ENCODE peak calls at places on chromosomes 11 and 22, in ten cellular contexts. One of them, this sample, is unnamed.

GRCh38 chr22:36144886-36145541 is 15.5 kb downstream of the APOL3 start:
- DNase-seq in AG04450: peak
- DNase-seq in HCT116: peak
- DNase-seq in keratinocyte: no peak
- DNase-seq in CD4-positive, alpha-beta T cell: no peak
- DNase-seq in OCI-LY7: peak
- DNase-seq in activated B cell treated with CpG ODN at 0.5 μM for 24 hours: no peak
- DNase-seq in heart right ventricle: peak
- DNase-seq in RWPE1: peak
- DNase-seq in psoas muscle: peak
- DNase-seq in this sample: peak

GRCh38 chr11:32385998-32386397 is 49.3 kb downstream of the WT1 start:
- DNase-seq in activated B cell treated with CpG ODN at 0.5 μM for 24 hours: no peak
- DNase-seq in AG04450: no peak
- DNase-seq in psoas muscle: no peak
- DNase-seq in HCT116: peak
- DNase-seq in CD4-positive, alpha-beta T cell: no peak
- DNase-seq in keratinocyte: no peak
- DNase-seq in RWPE1: peak
- DNase-seq in heart right ventricle: peak
- DNase-seq in OCI-LY7: no peak
- DNase-seq in this sample: no peak

GRCh38 chr11:19828382-19829108 is 115.9 kb downstream of the NAV2 start:
- DNase-seq in RWPE1: no peak
- DNase-seq in psoas muscle: no peak
- DNase-seq in AG04450: no peak
- DNase-seq in CD4-positive, alpha-beta T cell: no peak
- DNase-seq in keratinocyte: no peak
- DNase-seq in heart right ventricle: no peak
- DNase-seq in OCI-LY7: peak
- DNase-seq in HCT116: no peak
- DNase-seq in activated B cell treated with CpG ODN at 0.5 μM for 24 hours: no peak
- DNase-seq in this sample: no peak

GRCh38 chr11:118145285-118146227 is 7.1 kb downstream of the SCN4B start:
- DNase-seq in OCI-LY7: peak
- DNase-seq in CD4-positive, alpha-beta T cell: peak
- DNase-seq in AG04450: no peak
- DNase-seq in psoas muscle: peak
- DNase-seq in heart right ventricle: peak
- DNase-seq in HCT116: peak
- DNase-seq in activated B cell treated with CpG ODN at 0.5 μM for 24 hours: peak
- DNase-seq in RWPE1: peak
- DNase-seq in keratinocyte: peak
- DNase-seq in this sample: peak

GRCh38 chr22:21446827-21447690 is 20.1 kb upstream of the TMEM191C start:
- DNase-seq in CD4-positive, alpha-beta T cell: no peak
- DNase-seq in heart right ventricle: peak
- DNase-seq in HCT116: no peak
- DNase-seq in keratinocyte: no peak
- DNase-seq in activated B cell treated with CpG ODN at 0.5 μM for 24 hours: no peak
- DNase-seq in psoas muscle: peak
- DNase-seq in AG04450: no peak
- DNase-seq in OCI-LY7: no peak
- DNase-seq in RWPE1: no peak
- DNase-seq in this sample: no peak

GRCh38 chr11:46392421-46393230 is 1.1 kb upstream of the CHRM4 start:
- DNase-seq in keratinocyte: peak
- DNase-seq in OCI-LY7: peak
- DNase-seq in heart right ventricle: peak
- DNase-seq in RWPE1: peak
- DNase-seq in HCT116: no peak
- DNase-seq in psoas muscle: peak
- DNase-seq in activated B cell treated with CpG ODN at 0.5 μM for 24 hours: peak
- DNase-seq in CD4-positive, alpha-beta T cell: peak
- DNase-seq in AG04450: peak
- DNase-seq in this sample: peak

GRCh38 chr11:27396259-27396839 is 33.3 kb upstream of the CCDC34 start:
- DNase-seq in psoas muscle: no peak
- DNase-seq in CD4-positive, alpha-beta T cell: no peak
- DNase-seq in heart right ventricle: no peak
- DNase-seq in HCT116: no peak
- DNase-seq in AG04450: no peak
- DNase-seq in OCI-LY7: no peak
- DNase-seq in keratinocyte: no peak
- DNase-seq in RWPE1: no peak
- DNase-seq in activated B cell treated with CpG ODN at 0.5 μM for 24 hours: no peak
- DNase-seq in this sample: no peak

GRCh38 chr11:48141475-48142100 is 75.0 kb upstream of the OR4B1 start:
- DNase-seq in heart right ventricle: no peak
- DNase-seq in OCI-LY7: no peak
- DNase-seq in AG04450: no peak
- DNase-seq in CD4-positive, alpha-beta T cell: no peak
- DNase-seq in psoas muscle: peak
- DNase-seq in keratinocyte: no peak
- DNase-seq in activated B cell treated with CpG ODN at 0.5 μM for 24 hours: no peak
- DNase-seq in RWPE1: no peak
- DNase-seq in HCT116: no peak
- DNase-seq in this sample: no peak

GRCh38 chr11:17812286-17813187 is 78.0 kb downstream of the KCNC1 start:
- DNase-seq in keratinocyte: no peak
- DNase-seq in RWPE1: no peak
- DNase-seq in HCT116: no peak
- DNase-seq in heart right ventricle: no peak
- DNase-seq in CD4-positive, alpha-beta T cell: no peak
- DNase-seq in activated B cell treated with CpG ODN at 0.5 μM for 24 hours: no peak
- DNase-seq in psoas muscle: no peak
- DNase-seq in OCI-LY7: no peak
- DNase-seq in AG04450: no peak
- DNase-seq in this sample: no peak

DNA sequence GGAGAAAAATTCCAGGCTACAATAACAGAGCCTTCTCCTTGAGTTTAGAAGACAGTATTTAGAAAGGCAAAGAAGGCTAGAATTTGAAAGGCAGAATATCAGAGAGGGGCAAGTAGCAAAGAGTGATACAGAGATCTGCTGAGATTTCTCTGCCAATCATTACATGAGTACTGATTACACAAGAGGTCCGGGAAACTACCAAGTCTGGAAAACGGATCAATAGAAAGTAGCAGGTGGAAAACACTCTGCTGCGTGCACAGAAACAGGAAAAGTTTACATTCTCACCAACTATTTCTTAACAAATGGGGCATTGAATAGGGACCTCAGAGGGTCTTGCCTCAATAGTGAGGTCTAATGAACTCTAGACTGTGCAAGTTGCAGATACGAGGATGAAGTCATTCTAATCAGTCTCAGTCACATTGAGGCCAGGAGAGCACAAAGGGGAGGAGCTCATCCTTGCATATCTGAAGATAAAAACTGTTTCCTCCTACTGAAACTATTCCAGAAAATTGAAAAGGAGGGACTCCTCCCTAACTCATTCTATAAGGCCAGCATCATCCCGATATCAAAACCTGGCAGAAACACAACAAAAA is 1099.2 kb downstream of the LRRC4C start:
- DNase-seq in activated B cell treated with CpG ODN at 0.5 μM for 24 hours: no peak
- DNase-seq in RWPE1: no peak
- DNase-seq in AG04450: no peak
- DNase-seq in CD4-positive, alpha-beta T cell: no peak
- DNase-seq in heart right ventricle: no peak
- DNase-seq in keratinocyte: no peak
- DNase-seq in OCI-LY7: no peak
- DNase-seq in HCT116: no peak
- DNase-seq in psoas muscle: no peak
- DNase-seq in this sample: no peak
- TF ChIP-seq CTCF in activated B cell treated with CpG ODN at 0.5 μM for 24 hours: no peak
- TF ChIP-seq CTCF in RWPE1: no peak
- TF ChIP-seq CTCF in AG04450: no peak
- TF ChIP-seq CTCF in CD4-positive, alpha-beta T cell: no peak
- TF ChIP-seq CTCF in heart right ventricle: no peak
- TF ChIP-seq CTCF in keratinocyte: no peak
- TF ChIP-seq CTCF in OCI-LY7: no peak
- TF ChIP-seq CTCF in HCT116: no peak
- TF ChIP-seq CTCF in psoas muscle: no peak
- TF ChIP-seq CTCF in this sample: no peak

GRCh38 chr11:3169235-3169951 is 4.3 kb upstream of the OSBPL5 start:
- DNase-seq in CD4-positive, alpha-beta T cell: no peak
- DNase-seq in heart right ventricle: peak
- DNase-seq in activated B cell treated with CpG ODN at 0.5 μM for 24 hours: no peak
- DNase-seq in AG04450: no peak
- DNase-seq in OCI-LY7: no peak
- DNase-seq in keratinocyte: no peak
- DNase-seq in RWPE1: peak
- DNase-seq in psoas muscle: peak
- DNase-seq in HCT116: peak
- DNase-seq in this sample: no peak
- TF ChIP-seq CTCF in CD4-positive, alpha-beta T cell: no peak
- TF ChIP-seq CTCF in heart right ventricle: no peak
- TF ChIP-seq CTCF in activated B cell treated with CpG ODN at 0.5 μM for 24 hours: no peak
- TF ChIP-seq CTCF in AG04450: no peak
- TF ChIP-seq CTCF in OCI-LY7: no peak
- TF ChIP-seq CTCF in keratinocyte: no peak
- TF ChIP-seq CTCF in RWPE1: peak
- TF ChIP-seq CTCF in psoas muscle: peak
- TF ChIP-seq CTCF in HCT116: no peak
- TF ChIP-seq CTCF in this sample: no peak

DNA sequence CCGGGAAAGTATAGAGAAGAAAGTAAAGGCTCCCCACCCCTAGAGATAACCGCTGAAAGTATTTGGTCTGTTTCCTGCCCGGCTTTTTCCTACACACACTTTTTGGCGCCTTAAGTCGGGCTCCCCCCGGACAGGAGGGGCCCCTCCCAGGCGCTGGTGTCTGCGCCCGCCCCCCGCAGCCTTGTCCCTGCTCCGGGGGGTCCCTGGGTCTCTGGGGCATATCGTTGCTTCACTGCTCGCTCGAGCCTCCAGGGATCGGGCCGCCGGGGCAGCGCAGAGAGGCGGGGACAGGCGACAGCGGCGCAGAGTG is 928 bp upstream of the CRACR2B start:
- DNase-seq in HCT116: no peak
- DNase-seq in AG04450: no peak
- DNase-seq in RWPE1: no peak
- DNase-seq in psoas muscle: no peak
- DNase-seq in keratinocyte: no peak
- DNase-seq in OCI-LY7: no peak
- DNase-seq in CD4-positive, alpha-beta T cell: no peak
- DNase-seq in heart right ventricle: no peak
- DNase-seq in activated B cell treated with CpG ODN at 0.5 μM for 24 hours: no peak
- DNase-seq in this sample: no peak
- TF ChIP-seq CTCF in HCT116: no peak
- TF ChIP-seq CTCF in AG04450: no peak
- TF ChIP-seq CTCF in RWPE1: no peak
- TF ChIP-seq CTCF in psoas muscle: no peak
- TF ChIP-seq CTCF in keratinocyte: no peak
- TF ChIP-seq CTCF in OCI-LY7: no peak
- TF ChIP-seq CTCF in CD4-positive, alpha-beta T cell: no peak
- TF ChIP-seq CTCF in heart right ventricle: no peak
- TF ChIP-seq CTCF in activated B cell treated with CpG ODN at 0.5 μM for 24 hours: no peak
- TF ChIP-seq CTCF in this sample: no peak

GRCh38 chr11:84899134-84899533 is 728.0 kb downstream of the DLG2 start:
- DNase-seq in OCI-LY7: no peak
- DNase-seq in heart right ventricle: no peak
- DNase-seq in psoas muscle: no peak
- DNase-seq in RWPE1: no peak
- DNase-seq in CD4-positive, alpha-beta T cell: no peak
- DNase-seq in keratinocyte: no peak
- DNase-seq in AG04450: no peak
- DNase-seq in activated B cell treated with CpG ODN at 0.5 μM for 24 hours: no peak
- DNase-seq in HCT116: no peak
- DNase-seq in this sample: no peak

GRCh38 chr11:84901986-84902385 is 725.2 kb downstream of the DLG2 start:
- DNase-seq in OCI-LY7: no peak
- DNase-seq in psoas muscle: no peak
- DNase-seq in keratinocyte: no peak
- DNase-seq in AG04450: peak
- DNase-seq in CD4-positive, alpha-beta T cell: no peak
- DNase-seq in HCT116: no peak
- DNase-seq in heart right ventricle: peak
- DNase-seq in RWPE1: no peak
- DNase-seq in activated B cell treated with CpG ODN at 0.5 μM for 24 hours: no peak
- DNase-seq in this sample: no peak

GRCh38 chr11:84902445-84902844 is 724.7 kb downstream of the DLG2 start:
- DNase-seq in activated B cell treated with CpG ODN at 0.5 μM for 24 hours: no peak
- DNase-seq in OCI-LY7: no peak
- DNase-seq in AG04450: no peak
- DNase-seq in CD4-positive, alpha-beta T cell: no peak
- DNase-seq in psoas muscle: no peak
- DNase-seq in HCT116: no peak
- DNase-seq in keratinocyte: no peak
- DNase-seq in heart right ventricle: peak
- DNase-seq in RWPE1: no peak
- DNase-seq in this sample: no peak

GRCh38 chr11:84894666-84895065 is 732.5 kb downstream of the DLG2 start:
- DNase-seq in CD4-positive, alpha-beta T cell: no peak
- DNase-seq in keratinocyte: no peak
- DNase-seq in psoas muscle: no peak
- DNase-seq in HCT116: no peak
- DNase-seq in heart right ventricle: no peak
- DNase-seq in activated B cell treated with CpG ODN at 0.5 μM for 24 hours: no peak
- DNase-seq in RWPE1: no peak
- DNase-seq in OCI-LY7: no peak
- DNase-seq in AG04450: no peak
- DNase-seq in this sample: no peak

GRCh38 chr11:84899740-84900139 is 727.4 kb downstream of the DLG2 start:
- DNase-seq in heart right ventricle: no peak
- DNase-seq in CD4-positive, alpha-beta T cell: no peak
- DNase-seq in AG04450: no peak
- DNase-seq in HCT116: peak
- DNase-seq in RWPE1: no peak
- DNase-seq in activated B cell treated with CpG ODN at 0.5 μM for 24 hours: no peak
- DNase-seq in keratinocyte: no peak
- DNase-seq in OCI-LY7: peak
- DNase-seq in psoas muscle: no peak
- DNase-seq in this sample: no peak
- TF ChIP-seq CTCF in heart right ventricle: peak
- TF ChIP-seq CTCF in CD4-positive, alpha-beta T cell: no peak
- TF ChIP-seq CTCF in AG04450: peak
- TF ChIP-seq CTCF in HCT116: peak
- TF ChIP-seq CTCF in RWPE1: no peak
- TF ChIP-seq CTCF in activated B cell treated with CpG ODN at 0.5 μM for 24 hours: no peak
- TF ChIP-seq CTCF in keratinocyte: peak
- TF ChIP-seq CTCF in OCI-LY7: peak
- TF ChIP-seq CTCF in psoas muscle: no peak
- TF ChIP-seq CTCF in this sample: no peak

DNA sequence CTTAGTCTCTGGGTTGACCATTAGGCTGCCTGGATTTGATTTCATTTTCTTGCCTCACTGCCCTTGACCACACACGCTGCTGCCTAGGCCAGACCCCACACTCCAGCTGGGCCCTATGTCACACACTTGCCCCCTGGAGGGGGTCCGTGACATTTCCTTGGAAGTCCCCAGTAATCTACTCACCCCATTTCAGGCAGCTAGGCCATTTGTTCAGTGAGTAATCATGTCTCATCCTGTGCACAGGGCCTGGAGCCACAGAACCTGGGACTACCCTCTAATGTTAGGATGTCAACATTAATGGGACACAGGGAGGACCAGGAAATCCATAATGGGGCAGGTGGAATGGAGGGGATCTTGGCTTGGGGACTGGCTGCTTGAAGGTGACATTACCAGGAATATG is 81.8 kb upstream of the SPON1 start:
- DNase-seq in CD4-positive, alpha-beta T cell: no peak
- DNase-seq in keratinocyte: no peak
- DNase-seq in RWPE1: no peak
- DNase-seq in OCI-LY7: peak
- DNase-seq in psoas muscle: no peak
- DNase-seq in AG04450: no peak
- DNase-seq in activated B cell treated with CpG ODN at 0.5 μM for 24 hours: no peak
- DNase-seq in HCT116: no peak
- DNase-seq in heart right ventricle: no peak
- DNase-seq in this sample: no peak
- TF ChIP-seq CTCF in CD4-positive, alpha-beta T cell: no peak
- TF ChIP-seq CTCF in keratinocyte: no peak
- TF ChIP-seq CTCF in RWPE1: no peak
- TF ChIP-seq CTCF in OCI-LY7: peak
- TF ChIP-seq CTCF in psoas muscle: no peak
- TF ChIP-seq CTCF in AG04450: no peak
- TF ChIP-seq CTCF in activated B cell treated with CpG ODN at 0.5 μM for 24 hours: no peak
- TF ChIP-seq CTCF in HCT116: no peak
- TF ChIP-seq CTCF in heart right ventricle: no peak
- TF ChIP-seq CTCF in this sample: no peak

This sample was measured in ascending aorta.